ENCODE peak calls at places on chromosome 22, in seven cellular contexts. C is IMR-90, Z is K562, P is H1, B is H9, Q is mammary epithelial cell, V is fibroblast of lung. M is an unnamed sample.

GRCh38 chr22:24105018-24105360 is 76.3 kb upstream of the SUSD2 start:
- DNase-seq in C (peak), Q (no peak), V (peak), B (no peak), Z (no peak), P (no peak), M (no peak)

GRCh38 chr22:35612903-35613302 is 4.2 kb downstream of the MB start:
- DNase-seq in P (no peak), Q (no peak), V (no peak), B (no peak), C (no peak), Z (no peak), M (no peak)

GRCh38 chr22:44728761-44729261 is 23.6 kb upstream of the ARHGAP8 start:
- DNase-seq in Q (no peak), Z (no peak), B (no peak), V (no peak), C (no peak), P (no peak), M (no peak)

GRCh38 chr22:26673485-26673884 is 16.1 kb downstream of the MIAT start:
- DNase-seq in V (peak), Z (no peak), P (no peak), C (no peak), Q (peak), B (no peak), M (no peak)

GRCh38 chr22:33909075-33909458 is 11.2 kb downstream of the LARGE1 start:
- DNase-seq in V (peak), B (no peak), P (no peak), C (peak), Q (no peak), Z (no peak), M (no peak)

GRCh38 chr22:46613606-46613997 is 6.6 kb upstream of the GRAMD4 start:
- DNase-seq in V (no peak), Z (no peak), Q (no peak), P (no peak), B (no peak), C (no peak), M (no peak)

GRCh38 chr22:27317156-27317555 is 484.4 kb downstream of the MN1 start:
- DNase-seq in C (no peak), Z (no peak), Q (no peak), P (no peak), B (peak), V (no peak), M (peak)

GRCh38 chr22:22210375-22210774 is 34.2 kb upstream of the VPREB1 start:
- DNase-seq in Q (peak), V (peak), B (no peak), Z (no peak), C (peak), P (no peak), M (no peak)

GRCh38 chr22:26043031-26043430 is 126.2 kb upstream of the SEZ6L start:
- DNase-seq in P (no peak), B (no peak), V (no peak), Z (no peak), C (no peak), Q (no peak), M (no peak)

GRCh38 chr22:41256254-41256897 is 15.6 kb upstream of the CHADL start:
- DNase-seq in C (peak), P (no peak), Z (no peak), B (no peak), Q (peak), V (peak), M (no peak)

DNA sequence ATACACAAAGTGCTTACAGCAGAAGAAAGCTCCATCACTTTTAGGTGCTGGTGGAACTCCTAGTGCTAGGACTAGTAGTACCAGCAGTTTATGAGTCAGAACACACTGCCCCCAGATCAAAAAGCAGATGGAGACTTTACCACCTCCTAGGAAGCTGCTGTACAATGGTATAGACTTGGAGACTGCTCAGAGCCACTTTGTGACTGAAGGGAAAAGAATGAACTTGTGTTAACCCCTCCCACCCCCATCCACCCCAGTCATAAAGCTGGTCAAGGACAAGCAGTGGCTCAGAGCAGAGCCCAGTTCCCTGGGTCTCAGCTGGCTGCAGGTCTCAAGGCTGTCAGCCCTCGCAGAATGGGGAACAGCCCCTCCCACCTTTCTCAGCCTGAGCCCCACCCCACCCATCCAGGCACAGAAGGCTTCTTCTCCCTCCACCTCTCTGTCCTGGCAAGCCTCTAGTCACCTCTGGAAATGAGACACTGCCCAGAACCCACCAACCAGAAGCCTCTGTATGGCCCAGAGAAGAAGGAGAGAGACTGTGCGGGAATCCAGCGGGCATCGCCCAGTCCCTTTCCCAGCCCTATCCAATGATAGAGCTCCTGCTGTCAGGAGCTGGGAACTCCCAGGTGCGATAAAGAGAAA is 23.8 kb downstream of the PACSIN2 start:
- DNase-seq in Q (peak), Z (no peak), C (peak), V (peak), B (no peak), P (no peak), M (no peak)
- H2AFZ ChIP-seq in Q (no peak), Z (no peak), C (no peak), V (no peak), B (no peak), P (no peak), M (no peak)

GRCh38 chr22:36816338-36816634 is 549 bp downstream of the PVALB start:
- DNase-seq in Z (no peak), P (no peak), V (no peak), Q (no peak), B (peak), C (no peak), M (peak)

GRCh38 chr22:36818010-36818642 is 1.3 kb upstream of the PVALB start:
- DNase-seq in P (no peak), C (no peak), Z (no peak), V (peak), B (no peak), Q (peak), M (no peak)

GRCh38 chr22:36816635-36817428 is at the start of gene PVALB:
- DNase-seq in Z (peak), B (no peak), P (peak), V (peak), Q (peak), C (peak), M (peak)

GRCh38 chr22:36815558-36816337 is 1.1 kb downstream of the PVALB start:
- DNase-seq in V (no peak), C (no peak), Z (no peak), B (no peak), P (no peak), Q (no peak), M (no peak)

DNA sequence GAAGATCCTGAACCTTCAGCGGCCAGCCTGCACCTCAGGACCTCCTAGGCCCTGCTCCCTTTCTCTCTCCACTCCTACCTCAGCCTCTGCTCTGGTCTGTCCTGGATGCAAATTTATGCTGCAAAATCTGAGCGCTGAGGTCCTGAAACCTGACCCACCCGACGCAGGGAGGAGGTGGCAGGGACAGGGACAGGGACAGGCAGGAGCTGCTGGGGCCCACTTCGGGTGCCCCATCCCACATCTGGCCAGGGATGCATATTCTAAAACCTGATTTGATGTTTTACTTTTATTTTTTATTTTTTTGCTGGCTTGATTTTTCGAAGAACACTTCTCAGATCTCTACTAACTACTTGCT is 571 bp upstream of the PVALB start:
- DNase-seq in P (no peak), V (no peak), C (no peak), B (peak), Q (no peak), Z (no peak), M (peak)
- H2AFZ ChIP-seq in P (no peak), V (no peak), C (no peak), B (no peak), Q (no peak), Z (no peak), M (peak)

GRCh38 chr22:30196141-30196866 is 50.3 kb downstream of the LIF start:
- DNase-seq in Z (peak), B (peak), P (peak), Q (peak), C (peak), V (peak), M (peak)
- H2AFZ ChIP-seq in Z (peak), B (no peak), P (peak), Q (no peak), C (peak), V (no peak), M (no peak)

DNA sequence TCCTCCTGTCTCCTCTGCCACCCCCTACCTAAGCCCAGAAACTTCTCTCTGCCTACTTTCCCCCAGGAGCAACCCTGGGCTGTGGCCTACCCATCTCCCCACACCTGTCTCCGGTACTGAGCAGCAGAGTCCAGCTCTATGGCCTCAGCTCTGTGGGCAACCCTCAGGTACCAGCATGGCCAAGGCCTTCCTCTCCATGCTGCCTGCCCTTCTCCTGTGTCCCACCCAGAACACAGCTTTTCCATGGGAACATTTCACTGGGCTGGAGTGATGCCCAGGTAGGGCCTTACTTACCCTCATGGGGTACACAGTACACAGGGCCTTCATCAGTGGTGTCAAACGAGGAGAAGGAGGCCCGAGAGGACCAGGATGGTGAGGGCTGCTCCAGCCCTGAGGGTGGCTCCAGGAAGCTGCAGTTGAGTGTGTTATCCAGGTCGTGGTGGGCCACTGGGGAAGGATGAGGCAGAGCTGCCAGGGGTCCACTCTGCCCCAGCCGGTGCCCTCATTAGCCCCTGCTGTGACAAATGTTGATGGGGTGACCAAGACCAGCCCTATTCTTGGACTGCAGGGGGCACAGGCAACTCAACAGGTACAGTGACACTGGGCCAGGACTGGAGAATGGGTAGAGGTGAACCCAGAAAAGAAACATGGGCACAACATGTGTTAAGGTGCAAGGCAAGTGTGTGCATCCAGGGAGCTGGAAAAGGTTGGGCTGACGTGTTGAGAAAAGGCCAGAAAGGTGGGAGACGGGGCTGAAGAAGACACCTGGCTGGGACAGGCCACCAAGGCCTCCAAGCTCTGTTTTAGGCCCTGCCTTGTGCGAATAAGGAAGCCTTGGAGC is 10.3 kb downstream of the SCARF2 start:
- DNase-seq in V (no peak), Q (no peak), B (no peak), Z (no peak), C (no peak), P (no peak), M (no peak)
- H2AFZ ChIP-seq in V (no peak), Q (no peak), B (no peak), Z (no peak), C (peak), P (no peak), M (no peak)

DNA sequence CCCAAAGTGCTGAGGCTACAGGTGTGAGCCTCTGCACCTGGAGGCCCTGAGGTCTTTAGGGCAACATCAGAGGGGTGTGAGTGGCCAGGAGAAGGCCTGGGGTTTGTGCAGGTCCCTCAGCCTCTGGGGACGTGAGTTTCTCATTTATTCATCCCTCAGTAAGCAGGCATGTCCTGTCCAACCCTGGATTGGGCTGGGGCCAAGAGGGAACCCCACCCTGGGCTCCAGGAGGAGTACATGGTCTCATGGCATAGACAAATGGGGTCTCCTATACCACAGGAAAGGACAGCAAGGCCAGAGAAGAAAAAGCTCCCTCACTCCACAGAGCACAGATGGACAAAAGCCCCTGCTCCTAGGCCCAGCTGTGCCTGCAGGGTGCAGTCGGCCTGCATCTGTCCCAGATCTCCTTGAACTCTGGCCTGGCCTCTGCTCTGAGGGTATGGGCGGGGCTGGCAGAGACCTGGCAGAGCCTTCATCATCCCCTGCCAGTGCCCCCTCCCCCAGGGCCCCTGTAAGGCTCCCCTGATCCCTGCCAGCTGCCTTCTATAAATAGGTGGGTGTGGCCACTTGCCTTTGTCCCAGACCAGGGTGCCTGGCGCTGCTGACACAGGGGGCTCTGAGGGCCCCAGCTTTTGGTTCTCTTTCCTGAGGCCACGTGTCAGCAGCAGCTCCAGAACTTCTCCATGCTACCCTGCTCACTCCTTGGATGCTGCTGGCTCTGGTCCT is 34.6 kb downstream of the A4GALT start:
- DNase-seq in P (no peak), C (no peak), Q (no peak), Z (no peak), V (no peak), B (no peak), M (peak)
- H2AFZ ChIP-seq in P (no peak), C (peak), Q (no peak), Z (no peak), V (no peak), B (no peak), M (no peak)

DNA sequence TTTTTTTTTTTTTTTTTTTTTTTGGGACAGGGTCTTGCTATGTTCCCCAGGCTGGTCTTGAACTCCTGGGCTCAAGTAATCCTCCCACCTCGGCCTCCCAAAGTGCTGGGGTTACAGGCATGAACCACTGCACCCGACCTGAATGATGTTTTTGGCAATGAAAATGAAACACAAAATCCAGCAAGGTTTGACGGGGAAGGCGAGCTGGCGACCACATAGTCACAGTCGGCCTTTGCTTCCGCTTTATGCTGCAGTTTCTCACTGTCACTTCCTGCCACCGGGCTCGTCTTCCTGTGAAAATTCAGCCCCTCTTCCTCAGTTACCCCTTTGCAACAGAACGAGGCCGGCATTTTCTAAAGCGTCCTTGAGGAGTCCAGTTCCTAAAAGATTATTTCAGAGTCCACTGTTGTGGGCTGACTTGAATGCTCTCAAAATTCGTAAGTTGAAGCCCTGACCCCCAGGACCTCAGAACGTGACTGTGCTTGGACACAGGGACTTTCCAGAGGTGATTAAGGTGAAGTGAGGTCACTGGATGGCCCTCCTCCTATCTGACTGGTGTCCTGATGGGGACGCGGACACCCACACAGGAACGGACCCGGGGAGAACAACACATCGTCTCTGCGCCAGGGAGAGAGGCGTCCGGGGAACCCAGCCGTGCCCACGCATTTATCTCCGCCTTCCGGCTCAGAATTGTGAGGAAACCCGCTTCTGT is 2.9 kb upstream of the BID start:
- DNase-seq in C (no peak), B (no peak), V (no peak), Z (peak), P (no peak), Q (no peak), M (no peak)
- H2AFZ ChIP-seq in C (no peak), B (no peak), V (no peak), Z (peak), P (no peak), Q (no peak), M (no peak)

GRCh38 chr22:17194213-17194612 is 25.0 kb downstream of the ADA2 start:
- DNase-seq in V (no peak), Z (peak), C (no peak), P (no peak), B (peak), Q (no peak), M (peak)
- H2AFZ ChIP-seq in V (no peak), Z (no peak), C (no peak), P (no peak), B (no peak), Q (no peak), M (no peak)

GRCh38 chr22:50010676-50011446 is 1.7 kb downstream of the IL17REL start:
- DNase-seq in C (no peak), Q (no peak), P (peak), B (peak), V (no peak), Z (peak), M (no peak)
- H2AFZ ChIP-seq in C (no peak), Q (no peak), P (no peak), B (no peak), V (no peak), Z (no peak), M (no peak)

GRCh38 chr22:48921411-48921903 is 906.2 kb downstream of the BRD1 start:
- DNase-seq in Q (no peak), Z (no peak), P (no peak), V (no peak), C (no peak), B (no peak), M (no peak)
- H2AFZ ChIP-seq in Q (no peak), Z (no peak), P (no peak), V (no peak), C (no peak), B (no peak), M (no peak)